ENCODE peak calls at places on chromosome 9, in five cellular contexts. X is left lung, F is type B pancreatic cell, Y is DMS79 treated with DMSO at 0.1 percent for 48 hours, P is EL. D is an unnamed sample.

GRCh38 chr9:34929506-34930102 is 28.5 kb upstream of the PHF24 start:
- DNase-seq in Y (no peak), P (peak; percentile 32), X (no peak), F (no peak), D (peak; percentile 55)

GRCh38 chr9:103999375-104000062 is 94.6 kb upstream of the SMC2 start:
- DNase-seq in X (peak; percentile 78), F (no peak), P (no peak), Y (no peak), D (no peak)

GRCh38 chr9:73810585-73811215 is 659.0 kb downstream of the ANXA1 start:
- DNase-seq in X (no peak), F (no peak), Y (no peak), P (no peak), D (no peak)

GRCh38 chr9:133572821-133573361 is 36.3 kb downstream of the FAM163B start:
- DNase-seq in X (no peak), P (no peak), Y (peak; percentile 81), F (no peak), D (no peak)

GRCh38 chr9:137455361-137455991 is 3.7 kb downstream of the NSMF start:
- DNase-seq in F (no peak), P (no peak), X (peak; percentile 65), Y (no peak), D (peak; percentile 4)

GRCh38 chr9:2053883-2054845 is 39.0 kb downstream of the SMARCA2 start:
- DNase-seq in X (no peak), Y (no peak), F (no peak), P (peak; percentile 75), D (no peak)

GRCh38 chr9:4137755-4138154 is 162.1 kb downstream of the GLIS3 start:
- DNase-seq in F (no peak), Y (no peak), P (peak; percentile 84), X (no peak), D (no peak)

GRCh38 chr9:135951889-135952663 is 9.1 kb downstream of the UBAC1 start:
- DNase-seq in F (no peak), X (no peak), P (no peak), Y (peak; percentile 91), D (no peak)

GRCh38 chr9:136093995-136094881 is 851 bp downstream of the NACC2 start:
- DNase-seq in Y (no peak), F (no peak), P (peak; percentile 69), X (peak; percentile 92), D (peak; percentile 49)

GRCh38 chr9:128885798-128886197 is 3.9 kb downstream of the LRRC8A start:
- DNase-seq in X (no peak), F (no peak), Y (no peak), P (no peak), D (no peak)